ENCODE peak calls at places on chromosomes 11 and 22, in ten cellular contexts. N is NT2/D1; Y is GM20000; G is stimulated activated effector memory CD8-positive, alpha-beta T cell treated with anti-CD3 and anti-CD28 coated beads, Interleukin-12 subunit alpha, Interleukin-12 subunit beta, amount 100 ng/mL, for 72 hours; D is memory B cell; U is fibroblast of pulmonary artery; E is GM19239; M is SK-MEL-5; S is HEK293T; K is endothelial cell. L is an unnamed sample.

GRCh38 chr11:6468712-6469495 is 4.8 kb downstream of the TRIM3 start:
- DNase-seq in K (peak), M (peak), D (no peak), U (peak), N (peak), Y (peak), S (peak), G (no peak), E (peak), L (peak)

GRCh38 chr11:18704698-18705097 is 6.1 kb downstream of the TMEM86A start:
- DNase-seq in U (no peak), S (no peak), Y (no peak), D (no peak), G (no peak), M (no peak), E (no peak), N (no peak), K (no peak), L (peak)

GRCh38 chr11:27317751-27318150 is 45.3 kb downstream of the CCDC34 start:
- DNase-seq in S (peak), E (no peak), Y (no peak), M (no peak), D (no peak), U (peak), K (no peak), G (no peak), N (peak), L (no peak)

GRCh38 chr11:6757373-6757967 is 14.3 kb downstream of the OR2AG2 start:
- DNase-seq in G (no peak), U (peak), M (peak), Y (peak), N (peak), K (peak), S (peak), D (peak), E (peak), L (no peak)

GRCh38 chr11:64384981-64385952 is 26.3 kb downstream of the RPS6KA4 start:
- DNase-seq in N (no peak), D (no peak), G (no peak), S (no peak), M (no peak), E (no peak), U (no peak), Y (no peak), K (no peak), L (no peak)

GRCh38 chr11:115558635-115559034 is 54.4 kb upstream of the CADM1 start:
- DNase-seq in S (no peak), Y (no peak), M (no peak), U (no peak), N (no peak), E (no peak), G (no peak), D (no peak), K (no peak), L (no peak)

GRCh38 chr11:19713221-19714092 is 820 bp downstream of the NAV2 start:
- DNase-seq in Y (no peak), N (no peak), S (peak), K (peak), M (no peak), E (no peak), G (no peak), U (no peak), D (no peak), L (no peak)

GRCh38 chr11:8080674-8081590 is at the start of gene TUB:
- DNase-seq in Y (peak), D (no peak), K (peak), U (no peak), G (no peak), E (no peak), S (peak), N (no peak), M (peak), L (no peak)

GRCh38 chr11:64358907-64359711 is at the start of gene RPS6KA4:
- DNase-seq in G (peak), U (peak), M (peak), N (no peak), Y (peak), E (peak), S (peak), K (peak), D (peak), L (no peak)

GRCh38 chr11:44804449-44805151 is 77.8 kb downstream of the TSPAN18 start:
- DNase-seq in N (no peak), M (no peak), E (no peak), Y (no peak), K (no peak), G (no peak), S (no peak), D (no peak), U (no peak), L (no peak)

GRCh38 chr11:77171885-77172665 is 44.0 kb downstream of the MYO7A start:
- DNase-seq in E (no peak), N (peak), G (no peak), M (no peak), D (no peak), S (no peak), K (peak), Y (no peak), U (no peak), L (no peak)

GRCh38 chr11:69854719-69855118 is 35.5 kb upstream of the FGF3 start:
- DNase-seq in M (no peak), N (no peak), G (no peak), Y (no peak), D (no peak), S (no peak), E (no peak), K (no peak), U (peak), L (no peak)

GRCh38 chr11:4180441-4181183 is 86.0 kb downstream of the RRM1 start:
- DNase-seq in E (no peak), S (no peak), K (no peak), N (no peak), G (no peak), U (no peak), Y (no peak), D (no peak), M (no peak), L (no peak)

GRCh38 chr11:65274734-65275682 is 13.2 kb downstream of the POLA2 start:
- DNase-seq in N (no peak), E (no peak), M (peak), K (peak), D (no peak), U (peak), Y (peak), G (no peak), S (peak), L (peak)

GRCh38 chr22:42022162-42022847 is 23.7 kb downstream of the WBP2NL start:
- DNase-seq in M (no peak), Y (peak), K (no peak), S (no peak), G (no peak), N (no peak), U (no peak), D (no peak), E (peak), L (no peak)

GRCh38 chr11:65504671-65505433 is 6.0 kb downstream of the MALAT1 start:
- DNase-seq in Y (no peak), G (no peak), U (peak), D (no peak), K (no peak), N (no peak), S (no peak), E (no peak), M (peak), L (no peak)

GRCh38 chr22:24207264-24208011 is 26.2 kb downstream of the SUSD2 start:
- DNase-seq in M (no peak), U (peak), G (no peak), K (no peak), S (no peak), N (no peak), D (no peak), Y (no peak), E (no peak), L (no peak)

GRCh38 chr11:65491163-65491465 is 7.7 kb upstream of the MALAT1 start:
- DNase-seq in N (no peak), K (no peak), Y (no peak), G (no peak), S (no peak), M (no peak), D (no peak), U (no peak), E (no peak), L (no peak)

GRCh38 chr22:27972732-27973698 is 54.0 kb upstream of the PITPNB start:
- DNase-seq in E (no peak), S (no peak), K (no peak), D (no peak), G (no peak), M (no peak), U (peak), Y (no peak), N (no peak), L (no peak)

GRCh38 chr11:66493124-66493523 is 12.9 kb downstream of the DPP3 start:
- DNase-seq in M (no peak), Y (no peak), E (no peak), K (no peak), D (no peak), N (no peak), G (no peak), U (no peak), S (no peak), L (no peak)

GRCh38 chr11:114102993-114103896 is 43.7 kb downstream of the ZBTB16 start:
- DNase-seq in E (no peak), D (no peak), K (no peak), Y (no peak), G (no peak), U (no peak), N (no peak), M (no peak), S (no peak), L (no peak)

L was measured in NCI-H2029 treated with DMSO at 0.1 percent for 48 hours.